ENCODE peak calls at places on chromosomes 4 and X, in ten cellular contexts. D is adipocyte; J is CD4-positive, alpha-beta memory T cell; V is activated CD4-positive, alpha-beta T cell treated with anti-CD3 and anti-CD28 coated beads, Interleukin-2, amount 10 ng/mL, durations not matched to agents 7 days and 5 days; N is GM19239; U is Right ventricle myocardium superior; Z is PC-3; F is foreskin fibroblast; S is RCC 7860; K is activated T-cell treated with anti-CD3 and anti-CD28 coated beads, Interleukin-2, amount 50 U/mL, for 72 hours. T is an unnamed sample.

GRCh38 chr4:76802546-76803021 is 95.4 kb downstream of the SOWAHB start:
- DNase-seq in D (no peak), J (no peak), V (no peak), N (no peak), U (no peak), Z (no peak), F (no peak), S (no peak), K (no peak), T (no peak)

GRCh38 chr4:90495936-90496335 is 368.7 kb downstream of the CCSER1 start:
- DNase-seq in D (no peak), J (no peak), V (no peak), N (no peak), U (no peak), Z (peak), F (no peak), S (no peak), K (no peak), T (no peak)

GRCh38 chr4:25377572-25377882 is 464 bp downstream of the ANAPC4 start:
- DNase-seq in D (peak), J (peak), V (no peak), N (no peak), U (no peak), Z (no peak), F (no peak), S (no peak), K (no peak), T (no peak)

GRCh38 chr4:116217781-116218180 is 867.6 kb downstream of the TRAM1L1 start:
- DNase-seq in D (no peak), J (no peak), V (no peak), N (no peak), U (no peak), Z (peak), F (no peak), S (no peak), K (no peak), T (no peak)

GRCh38 chrX:9681422-9681821 is 84.2 kb downstream of the GPR143 start:
- DNase-seq in D (no peak), J (no peak), V (no peak), N (no peak), U (no peak), Z (no peak), F (no peak), S (peak), K (no peak), T (no peak)

GRCh38 chrX:154774622-154775021 is 12.0 kb downstream of the DKC1 start:
- DNase-seq in D (no peak), J (no peak), V (no peak), N (no peak), U (no peak), Z (no peak), F (no peak), S (no peak), K (no peak), T (no peak)

GRCh38 chr4:47836655-47837581 is 949 bp downstream of the CORIN start:
- DNase-seq in D (peak), J (peak), V (peak), N (peak), U (peak), Z (peak), F (peak), S (peak), K (peak), T (peak)

GRCh38 chrX:15576019-15576418 is 24.7 kb downstream of the ACE2 start:
- DNase-seq in D (peak), J (no peak), V (no peak), N (no peak), U (no peak), Z (peak), F (no peak), S (no peak), K (no peak), T (no peak)

GRCh38 chrX:110338850-110339373 is 19.7 kb upstream of the RTL9 start:
- DNase-seq in D (no peak), J (no peak), V (no peak), N (no peak), U (no peak), Z (no peak), F (no peak), S (no peak), K (no peak), T (no peak)

GRCh38 chr4:27397886-27398285 is 537.2 kb downstream of the STIM2 start:
- DNase-seq in D (peak), J (no peak), V (no peak), N (no peak), U (no peak), Z (peak), F (peak), S (no peak), K (no peak), T (no peak)

GRCh38 chr4:101222156-101222845 is 125.0 kb downstream of the PPP3CA start:
- DNase-seq in D (peak), J (no peak), V (no peak), N (no peak), U (no peak), Z (no peak), F (no peak), S (no peak), K (no peak), T (no peak)

GRCh38 chr4:186067757-186068385 is 1.1 kb upstream of the TLR3 start:
- DNase-seq in D (peak), J (peak), V (peak), N (no peak), U (peak), Z (peak), F (peak), S (peak), K (peak), T (peak)

GRCh38 chr4:174907508-174907907 is 10.7 kb upstream of the ADAM29 start:
- DNase-seq in D (no peak), J (no peak), V (no peak), N (no peak), U (no peak), Z (no peak), F (no peak), S (no peak), K (no peak), T (no peak)

GRCh38 chrX:66408507-66408906 is 230.4 kb downstream of the EDA2R start:
- DNase-seq in D (no peak), J (peak), V (no peak), N (no peak), U (no peak), Z (peak), F (no peak), S (no peak), K (no peak), T (peak)

GRCh38 chr4:87219648-87220093 is 747 bp downstream of the KLHL8 start:
- DNase-seq in D (peak), J (no peak), V (peak), N (peak), U (peak), Z (peak), F (no peak), S (no peak), K (peak), T (no peak)

GRCh38 chr4:105598787-105599186 is 46.4 kb downstream of the ARHGEF38 start:
- DNase-seq in D (no peak), J (no peak), V (no peak), N (no peak), U (no peak), Z (peak), F (no peak), S (peak), K (no peak), T (no peak)

GRCh38 chr4:126268106-126268505 is 953.4 kb downstream of the FAT4 start:
- DNase-seq in D (peak), J (no peak), V (no peak), N (no peak), U (no peak), Z (no peak), F (peak), S (no peak), K (no peak), T (no peak)

GRCh38 chr4:85823295-85823694 is 348.3 kb downstream of the ARHGAP24 start:
- DNase-seq in D (peak), J (no peak), V (no peak), N (no peak), U (no peak), Z (peak), F (no peak), S (no peak), K (no peak), T (no peak)

GRCh38 chr4:104491826-104492771 is 2.6 kb downstream of the CXXC4 start:
- DNase-seq in D (peak), J (peak), V (no peak), N (no peak), U (no peak), Z (no peak), F (no peak), S (no peak), K (no peak), T (no peak)

GRCh38 chr4:85362550-85362949 is 112.4 kb upstream of the ARHGAP24 start:
- DNase-seq in D (no peak), J (no peak), V (no peak), N (no peak), U (no peak), Z (no peak), F (no peak), S (no peak), K (no peak), T (no peak)

GRCh38 chrX:30153175-30153880 is 62.0 kb upstream of the MAGEB2 start:
- DNase-seq in D (no peak), J (no peak), V (no peak), N (no peak), U (no peak), Z (no peak), F (no peak), S (no peak), K (no peak), T (no peak)

GRCh38 chrX:19689170-19689814 is 174.0 kb upstream of the MAP3K15 start:
- DNase-seq in D (no peak), J (no peak), V (no peak), N (no peak), U (no peak), Z (no peak), F (no peak), S (no peak), K (no peak), T (no peak)

GRCh38 chrX:21479695-21480280 is 105.6 kb downstream of the CNKSR2 start:
- DNase-seq in D (peak), J (peak), V (peak), N (no peak), U (no peak), Z (peak), F (peak), S (peak), K (no peak), T (peak)

GRCh38 chr4:158513246-158513645 is 8.4 kb upstream of the RXFP1 start:
- DNase-seq in D (no peak), J (no peak), V (no peak), N (no peak), U (no peak), Z (no peak), F (no peak), S (no peak), K (no peak), T (no peak)